ENCODE peak calls at places on chromosomes 1 and 21, in eight cellular contexts. One of them, this sample, is unnamed.

GRCh38 chr1:173451981-173452380 is 25.2 kb upstream of the PRDX6 start:
- DNase-seq in sigmoid colon: peak
- DNase-seq in thoracic aorta: no peak
- DNase-seq in AG04450: no peak
- DNase-seq in cardiac fibroblast: no peak
- DNase-seq in AG10803: no peak
- DNase-seq in fibroblast of lung: peak
- DNase-seq in AG04449: no peak
- DNase-seq in this sample: no peak

GRCh38 chr1:244273845-244274619 is 177.7 kb downstream of the ADSS2 start:
- DNase-seq in sigmoid colon: peak
- DNase-seq in thoracic aorta: peak
- DNase-seq in AG04450: peak
- DNase-seq in cardiac fibroblast: peak
- DNase-seq in AG10803: peak
- DNase-seq in fibroblast of lung: peak
- DNase-seq in AG04449: peak
- DNase-seq in this sample: no peak

GRCh38 chr21:39972976-39973375 is 105.7 kb downstream of the PCP4 start:
- DNase-seq in sigmoid colon: no peak
- DNase-seq in thoracic aorta: no peak
- DNase-seq in AG04450: no peak
- DNase-seq in cardiac fibroblast: no peak
- DNase-seq in AG10803: no peak
- DNase-seq in fibroblast of lung: no peak
- DNase-seq in AG04449: no peak
- DNase-seq in this sample: no peak

GRCh38 chr1:168477792-168478191 is 66.0 kb downstream of the XCL2 start:
- DNase-seq in sigmoid colon: no peak
- DNase-seq in thoracic aorta: no peak
- DNase-seq in AG04450: no peak
- DNase-seq in cardiac fibroblast: peak
- DNase-seq in AG10803: peak
- DNase-seq in fibroblast of lung: no peak
- DNase-seq in AG04449: no peak
- DNase-seq in this sample: no peak

GRCh38 chr1:28209700-28210099 is 23.1 kb downstream of the DNAJC8 start:
- DNase-seq in sigmoid colon: no peak
- DNase-seq in thoracic aorta: no peak
- DNase-seq in AG04450: no peak
- DNase-seq in cardiac fibroblast: no peak
- DNase-seq in AG10803: no peak
- DNase-seq in fibroblast of lung: no peak
- DNase-seq in AG04449: no peak
- DNase-seq in this sample: no peak

GRCh38 chr1:215082532-215083407 is at the start of gene KCNK2:
- DNase-seq in sigmoid colon: no peak
- DNase-seq in thoracic aorta: no peak
- DNase-seq in AG04450: no peak
- DNase-seq in cardiac fibroblast: peak
- DNase-seq in AG10803: peak
- DNase-seq in fibroblast of lung: no peak
- DNase-seq in AG04449: no peak
- DNase-seq in this sample: peak

GRCh38 chr1:32052887-32053286 is 19.9 kb upstream of the TMEM39B start:
- DNase-seq in sigmoid colon: no peak
- DNase-seq in thoracic aorta: no peak
- DNase-seq in AG04450: no peak
- DNase-seq in cardiac fibroblast: no peak
- DNase-seq in AG10803: no peak
- DNase-seq in fibroblast of lung: no peak
- DNase-seq in AG04449: no peak
- DNase-seq in this sample: no peak

GRCh38 chr1:234912541-234913312 is 215.9 kb downstream of the TOMM20 start:
- DNase-seq in sigmoid colon: peak
- DNase-seq in thoracic aorta: no peak
- DNase-seq in AG04450: no peak
- DNase-seq in cardiac fibroblast: no peak
- DNase-seq in AG10803: no peak
- DNase-seq in fibroblast of lung: no peak
- DNase-seq in AG04449: no peak
- DNase-seq in this sample: peak

GRCh38 chr21:35933466-35933865 is 126.9 kb downstream of the SETD4 start:
- DNase-seq in sigmoid colon: peak
- DNase-seq in thoracic aorta: peak
- DNase-seq in AG04450: no peak
- DNase-seq in cardiac fibroblast: peak
- DNase-seq in AG10803: peak
- DNase-seq in fibroblast of lung: peak
- DNase-seq in AG04449: peak
- DNase-seq in this sample: no peak

GRCh38 chr1:109969430-109969829 is 15.1 kb upstream of the AHCYL1 start:
- DNase-seq in sigmoid colon: no peak
- DNase-seq in thoracic aorta: no peak
- DNase-seq in AG04450: no peak
- DNase-seq in cardiac fibroblast: peak
- DNase-seq in AG10803: peak
- DNase-seq in fibroblast of lung: peak
- DNase-seq in AG04449: no peak
- DNase-seq in this sample: no peak

GRCh38 chr21:45291613-45292398 is 4.1 kb upstream of the POFUT2 start:
- DNase-seq in sigmoid colon: peak
- DNase-seq in thoracic aorta: no peak
- DNase-seq in AG04450: no peak
- DNase-seq in cardiac fibroblast: no peak
- DNase-seq in AG10803: no peak
- DNase-seq in fibroblast of lung: no peak
- DNase-seq in AG04449: no peak
- DNase-seq in this sample: peak

GRCh38 chr1:101438359-101438758 is 201.5 kb downstream of the S1PR1 start:
- DNase-seq in sigmoid colon: no peak
- DNase-seq in thoracic aorta: no peak
- DNase-seq in AG04450: no peak
- DNase-seq in cardiac fibroblast: peak
- DNase-seq in AG10803: peak
- DNase-seq in fibroblast of lung: no peak
- DNase-seq in AG04449: no peak
- DNase-seq in this sample: peak

GRCh38 chr1:27605796-27606707 is 2.1 kb upstream of the AHDC1 start:
- DNase-seq in sigmoid colon: no peak
- DNase-seq in thoracic aorta: no peak
- DNase-seq in AG04450: peak
- DNase-seq in cardiac fibroblast: peak
- DNase-seq in AG10803: peak
- DNase-seq in fibroblast of lung: peak
- DNase-seq in AG04449: no peak
- DNase-seq in this sample: peak

GRCh38 chr1:147834189-147834588 is 68.4 kb upstream of the GJA8 start:
- DNase-seq in sigmoid colon: no peak
- DNase-seq in thoracic aorta: no peak
- DNase-seq in AG04450: no peak
- DNase-seq in cardiac fibroblast: no peak
- DNase-seq in AG10803: no peak
- DNase-seq in fibroblast of lung: no peak
- DNase-seq in AG04449: no peak
- DNase-seq in this sample: no peak

GRCh38 chr1:101738475-101738874 is 258.3 kb downstream of the OLFM3 start:
- DNase-seq in sigmoid colon: no peak
- DNase-seq in thoracic aorta: no peak
- DNase-seq in AG04450: no peak
- DNase-seq in cardiac fibroblast: peak
- DNase-seq in AG10803: peak
- DNase-seq in fibroblast of lung: peak
- DNase-seq in AG04449: peak
- DNase-seq in this sample: no peak

GRCh38 chr1:234597894-234598293 is 12.1 kb downstream of the IRF2BP2 start:
- DNase-seq in sigmoid colon: no peak
- DNase-seq in thoracic aorta: no peak
- DNase-seq in AG04450: no peak
- DNase-seq in cardiac fibroblast: peak
- DNase-seq in AG10803: peak
- DNase-seq in fibroblast of lung: peak
- DNase-seq in AG04449: no peak
- DNase-seq in this sample: peak

DNA sequence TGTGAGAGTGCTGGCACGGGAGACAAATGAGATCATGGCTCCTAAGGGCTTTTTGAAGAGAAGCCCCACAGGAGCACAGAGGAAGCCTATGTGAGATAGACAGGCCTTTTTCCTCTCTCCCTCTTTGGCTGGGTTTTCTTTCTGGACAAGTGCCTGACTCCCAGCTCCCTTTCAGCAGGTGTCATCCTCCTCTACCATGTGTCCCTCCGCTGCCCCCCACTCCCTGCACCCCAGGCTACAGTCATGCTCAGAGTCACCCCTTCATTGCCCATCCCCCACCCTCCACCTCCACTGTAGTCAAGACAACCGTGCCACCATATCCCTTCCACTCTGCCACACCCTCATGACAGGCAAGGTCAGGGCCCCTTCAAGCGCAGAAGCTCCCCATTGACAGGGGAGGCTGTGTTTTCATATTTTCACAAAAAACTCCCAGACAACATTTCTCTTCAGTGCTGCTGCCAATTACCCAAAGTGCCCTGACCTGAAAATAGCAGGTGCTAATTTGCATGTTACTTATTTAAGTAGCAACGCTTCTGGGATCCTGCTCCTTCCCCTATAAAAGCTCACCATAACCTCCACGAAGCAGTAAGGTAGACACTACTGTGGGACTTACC is 92.1 kb upstream of the IPO9 start:
- DNase-seq in sigmoid colon: no peak
- DNase-seq in thoracic aorta: no peak
- DNase-seq in AG04450: no peak
- DNase-seq in cardiac fibroblast: no peak
- DNase-seq in AG10803: no peak
- DNase-seq in fibroblast of lung: no peak
- DNase-seq in AG04449: no peak
- DNase-seq in this sample: no peak
- H3K4me3 ChIP-seq in sigmoid colon: no peak
- H3K4me3 ChIP-seq in thoracic aorta: no peak
- H3K4me3 ChIP-seq in AG04450: no peak
- H3K4me3 ChIP-seq in cardiac fibroblast: no peak
- H3K4me3 ChIP-seq in AG10803: no peak
- H3K4me3 ChIP-seq in fibroblast of lung: no peak
- H3K4me3 ChIP-seq in AG04449: no peak
- H3K4me3 ChIP-seq in this sample: no peak

DNA sequence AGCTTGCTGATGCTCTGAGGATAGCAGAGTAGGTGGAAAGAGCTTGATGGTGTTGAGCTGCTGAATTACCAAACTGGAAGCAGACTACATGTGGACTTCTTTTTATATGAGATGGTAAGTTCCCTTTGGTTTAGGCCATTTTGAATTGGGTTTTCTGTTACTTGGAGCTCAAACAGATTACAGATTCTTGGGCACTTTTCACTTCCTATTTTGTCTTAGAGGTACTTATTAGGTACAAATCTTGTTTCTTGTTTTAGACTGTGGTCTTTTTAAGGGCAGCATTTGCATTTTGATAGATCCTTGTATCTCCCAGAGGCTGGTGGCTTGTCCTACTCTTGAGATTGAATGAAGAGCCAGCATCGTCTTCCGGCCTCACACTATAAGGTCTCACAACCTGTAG is 70.2 kb downstream of the GADD45A start:
- DNase-seq in sigmoid colon: no peak
- DNase-seq in thoracic aorta: no peak
- DNase-seq in AG04450: no peak
- DNase-seq in cardiac fibroblast: no peak
- DNase-seq in AG10803: no peak
- DNase-seq in fibroblast of lung: no peak
- DNase-seq in AG04449: no peak
- DNase-seq in this sample: no peak
- H3K4me3 ChIP-seq in sigmoid colon: no peak
- H3K4me3 ChIP-seq in thoracic aorta: no peak
- H3K4me3 ChIP-seq in AG04450: no peak
- H3K4me3 ChIP-seq in cardiac fibroblast: no peak
- H3K4me3 ChIP-seq in AG10803: no peak
- H3K4me3 ChIP-seq in fibroblast of lung: no peak
- H3K4me3 ChIP-seq in AG04449: no peak
- H3K4me3 ChIP-seq in this sample: no peak

GRCh38 chr1:208990456-208990855 is 593.1 kb upstream of the CAMK1G start:
- DNase-seq in sigmoid colon: no peak
- DNase-seq in thoracic aorta: no peak
- DNase-seq in AG04450: no peak
- DNase-seq in cardiac fibroblast: no peak
- DNase-seq in AG10803: peak
- DNase-seq in fibroblast of lung: no peak
- DNase-seq in AG04449: no peak
- DNase-seq in this sample: no peak

GRCh38 chr1:208985231-208985630 is 598.3 kb upstream of the CAMK1G start:
- DNase-seq in sigmoid colon: no peak
- DNase-seq in thoracic aorta: no peak
- DNase-seq in AG04450: no peak
- DNase-seq in cardiac fibroblast: peak
- DNase-seq in AG10803: peak
- DNase-seq in fibroblast of lung: no peak
- DNase-seq in AG04449: no peak
- DNase-seq in this sample: no peak

DNA sequence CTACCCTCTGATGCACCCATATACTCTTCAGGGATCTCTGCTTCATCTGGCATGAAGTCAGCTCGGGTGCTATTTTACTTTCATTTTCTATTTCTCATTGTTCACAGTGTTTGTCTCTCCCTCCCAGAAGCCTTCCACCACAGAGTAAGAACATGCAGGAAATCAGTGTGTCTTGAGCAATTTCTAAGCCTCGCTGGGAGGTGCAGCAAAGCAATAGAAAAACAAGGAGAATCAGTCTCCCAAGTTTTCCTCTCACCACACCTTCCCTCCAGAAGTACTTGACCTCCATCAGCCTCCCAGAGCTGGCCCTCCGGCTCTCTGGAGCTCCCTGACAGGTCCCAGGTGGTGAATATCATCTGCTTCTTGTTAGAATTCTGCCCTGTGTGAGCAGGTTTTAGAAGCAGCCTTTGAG is 594.7 kb upstream of the CAMK1G start:
- DNase-seq in sigmoid colon: no peak
- DNase-seq in thoracic aorta: no peak
- DNase-seq in AG04450: no peak
- DNase-seq in cardiac fibroblast: peak
- DNase-seq in AG10803: peak
- DNase-seq in fibroblast of lung: peak
- DNase-seq in AG04449: peak
- DNase-seq in this sample: no peak
- H3K4me3 ChIP-seq in sigmoid colon: peak
- H3K4me3 ChIP-seq in thoracic aorta: peak
- H3K4me3 ChIP-seq in AG04450: peak
- H3K4me3 ChIP-seq in cardiac fibroblast: no peak
- H3K4me3 ChIP-seq in AG10803: peak
- H3K4me3 ChIP-seq in fibroblast of lung: peak
- H3K4me3 ChIP-seq in AG04449: peak
- H3K4me3 ChIP-seq in this sample: no peak

DNA sequence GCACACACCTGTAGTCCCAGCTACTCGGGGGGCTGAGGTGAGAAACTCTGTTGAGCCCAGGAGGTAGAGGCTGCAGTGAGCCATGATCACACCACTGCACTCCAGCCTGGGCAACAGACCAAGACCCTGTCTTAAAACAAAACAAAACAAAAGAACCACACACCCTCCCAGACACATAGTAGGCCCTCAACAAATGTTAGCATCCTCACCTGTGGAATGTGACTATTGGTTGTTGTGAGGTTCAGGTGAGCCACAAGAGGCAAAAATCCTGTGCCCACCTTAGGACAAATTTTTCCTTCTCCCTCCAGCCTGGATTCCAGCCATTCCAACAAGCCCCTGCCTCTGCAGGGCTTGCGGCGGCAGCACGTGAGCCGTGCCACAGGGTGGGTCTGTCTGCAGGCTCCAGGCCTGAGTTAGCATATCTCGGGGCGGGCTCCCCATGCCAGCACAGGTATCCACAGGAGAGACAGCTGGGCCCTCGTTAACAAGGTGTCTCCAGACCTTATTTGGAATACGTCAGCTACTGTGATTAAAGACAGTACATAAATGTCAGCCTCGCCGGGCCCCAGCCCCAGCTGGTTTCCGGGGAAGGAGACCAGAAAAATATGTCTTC is 17.4 kb downstream of the C1QB start:
- DNase-seq in sigmoid colon: no peak
- DNase-seq in thoracic aorta: no peak
- DNase-seq in AG04450: no peak
- DNase-seq in cardiac fibroblast: no peak
- DNase-seq in AG10803: no peak
- DNase-seq in fibroblast of lung: no peak
- DNase-seq in AG04449: no peak
- DNase-seq in this sample: no peak
- H3K4me3 ChIP-seq in sigmoid colon: no peak
- H3K4me3 ChIP-seq in thoracic aorta: no peak
- H3K4me3 ChIP-seq in AG04450: no peak
- H3K4me3 ChIP-seq in cardiac fibroblast: no peak
- H3K4me3 ChIP-seq in AG10803: no peak
- H3K4me3 ChIP-seq in fibroblast of lung: no peak
- H3K4me3 ChIP-seq in AG04449: no peak
- H3K4me3 ChIP-seq in this sample: no peak

This sample was measured in H7.